ENCODE peak calls at places on chromosome 3, in eight cellular contexts. E, I, V, T, U, G, F and B are unnamed samples.

GRCh38 chr3:33035596-33035995 is 61.4 kb downstream of the GLB1 start:
- DNase-seq in E (no peak), I (peak; percentile 84), V (no peak), T (no peak), U (no peak), G (no peak), F (no peak), B (no peak)

GRCh38 chr3:31673950-31674349 is 141.2 kb downstream of the STT3B start:
- DNase-seq in E (no peak), I (no peak), V (no peak), T (no peak), U (no peak), G (no peak), F (no peak), B (no peak)

GRCh38 chr3:40333416-40333815 is 23.9 kb downstream of the EIF1B start:
- DNase-seq in E (no peak), I (no peak), V (no peak), T (no peak), U (no peak), G (no peak), F (no peak), B (no peak)

GRCh38 chr3:46495901-46496456 is 1.8 kb upstream of the RTP3 start:
- DNase-seq in E (no peak), I (peak; percentile 82), V (no peak), T (no peak), U (no peak), G (no peak), F (no peak), B (no peak)

GRCh38 chr3:48595526-48596121 is 495 bp upstream of the COL7A1 start:
- DNase-seq in E (peak; percentile 69), I (peak; percentile 97), V (no peak), T (no peak), U (no peak), G (no peak), F (peak; percentile 72), B (no peak)

GRCh38 chr3:184785106-184785505 is 26.9 kb upstream of the VPS8 start:
- DNase-seq in E (no peak), I (no peak), V (no peak), T (no peak), U (no peak), G (no peak), F (no peak), B (no peak)

GRCh38 chr3:118945834-118946233 is 88.8 kb downstream of the IGSF11 start:
- DNase-seq in E (no peak), I (no peak), V (no peak), T (no peak), U (no peak), G (no peak), F (no peak), B (no peak)

GRCh38 chr3:187667526-187667925 is 2.7 kb downstream of the SST start:
- DNase-seq in E (no peak), I (no peak), V (no peak), T (no peak), U (no peak), G (no peak), F (no peak), B (no peak)

GRCh38 chr3:52084216-52084945 is 28.0 kb upstream of the DUSP7 start:
- DNase-seq in E (no peak), I (no peak), V (no peak), T (no peak), U (no peak), G (no peak), F (no peak), B (no peak)

GRCh38 chr3:149879872-149880271 is 66.9 kb downstream of the RNF13 start:
- DNase-seq in E (peak; percentile 36), I (peak; percentile 80), V (peak; percentile 39), T (peak; percentile 41), U (peak; percentile 66), G (peak; percentile 78), F (peak; percentile 89), B (no peak)

GRCh38 chr3:57081173-57081572 is 20.7 kb downstream of the SPATA12 start:
- DNase-seq in E (no peak), I (no peak), V (no peak), T (no peak), U (no peak), G (no peak), F (no peak), B (no peak)

GRCh38 chr3:4504340-4505261 is 11.5 kb downstream of the ITPR1 start:
- DNase-seq in E (peak; percentile 42), I (peak; percentile 52), V (peak; percentile 59), T (peak; percentile 83), U (no peak), G (peak; percentile 42), F (peak; percentile 76), B (peak; percentile 25)

GRCh38 chr3:184643442-184643841 is 68.4 kb downstream of the MAGEF1 start:
- DNase-seq in E (no peak), I (no peak), V (no peak), T (no peak), U (no peak), G (no peak), F (no peak), B (no peak)

DNA sequence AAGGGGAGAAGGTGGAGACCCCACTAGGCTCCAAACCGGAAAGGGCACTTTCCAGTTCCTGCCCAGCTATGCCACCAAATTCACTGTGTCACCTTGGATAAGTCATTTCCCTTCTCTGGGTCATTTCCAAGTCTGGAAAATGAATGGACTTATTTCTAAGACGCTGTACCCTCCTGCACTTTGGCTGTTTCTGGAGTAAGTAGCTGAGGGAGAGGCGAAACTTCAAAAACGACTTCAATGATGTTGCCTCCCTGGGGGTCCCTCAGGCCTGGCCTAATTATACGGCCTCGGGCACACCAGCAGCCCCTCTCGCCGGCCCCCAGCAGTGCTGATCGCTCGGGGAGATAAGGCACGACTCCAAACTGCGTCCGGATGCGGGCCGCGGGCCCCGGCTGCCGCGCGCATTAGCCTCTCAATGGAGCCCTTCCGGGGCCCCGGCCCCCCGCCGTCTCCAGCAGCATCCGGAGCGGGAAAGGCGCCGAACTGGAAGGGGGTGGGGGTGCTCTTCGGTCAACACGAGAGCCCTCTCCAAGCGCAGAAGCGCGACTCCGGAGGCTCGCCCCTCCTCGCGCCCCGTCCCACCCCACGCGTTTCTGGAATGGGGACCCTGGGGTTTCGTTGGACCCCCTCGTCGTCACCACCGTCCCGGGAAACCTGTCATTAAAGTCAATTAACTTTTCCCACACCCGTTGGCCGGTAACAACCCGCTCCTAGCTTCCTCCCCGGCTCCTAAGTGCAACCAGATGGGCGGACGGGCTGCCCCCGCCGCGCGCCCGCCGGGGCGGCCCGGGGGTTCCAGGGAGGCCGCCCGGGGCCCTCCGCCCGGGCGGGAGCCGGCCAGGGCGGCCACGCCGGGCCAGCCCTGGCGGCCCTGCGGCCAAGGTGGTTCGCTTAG is 4.8 kb downstream of the HES1 start:
- DNase-seq in E (peak; percentile 73), I (peak; percentile 66), V (no peak), T (peak; percentile 63), U (peak; percentile 85), G (peak; percentile 71), F (peak; percentile 68), B (no peak)
- H3K4me3 ChIP-seq in E (peak overlapping the region; percentile 16), I (peak overlapping the region; percentile 26), V (peak overlapping the region; percentile 37), T (peak overlapping the region; percentile 38), U (peak overlapping the region; percentile 48), G (peak overlapping the region; percentile 32), F (no peak overlapping the region), B (no peak overlapping the region)

GRCh38 chr3:99641984-99642383 is 3.6 kb downstream of the COL8A1 start:
- DNase-seq in E (no peak), I (peak; percentile 22), V (no peak), T (no peak), U (no peak), G (no peak), F (no peak), B (no peak)
- H3K4me3 ChIP-seq in E (no peak overlapping the region), I (peak overlapping the region; percentile 78), V (no peak overlapping the region), T (no peak overlapping the region), U (peak overlapping the region; percentile 62), G (no peak overlapping the region), F (no peak overlapping the region), B (no peak overlapping the region)

DNA sequence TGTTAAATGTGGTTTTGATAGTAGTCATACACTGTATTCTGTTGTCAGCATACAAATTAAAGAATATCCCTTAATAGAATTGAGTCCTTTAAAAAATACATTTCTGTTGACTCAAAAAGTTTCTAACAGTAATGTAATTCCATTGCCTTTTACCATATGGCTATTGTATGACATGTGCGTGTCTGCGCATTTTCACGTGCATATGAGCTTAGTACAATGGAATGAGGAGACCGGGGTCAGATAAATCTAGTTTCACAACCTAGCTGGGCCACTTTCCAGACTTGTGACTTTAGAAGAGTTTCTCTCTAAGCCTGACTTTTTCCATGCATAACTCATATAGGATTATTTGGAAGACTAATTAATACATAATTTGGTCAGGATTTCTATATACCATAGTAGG is 38.7 kb downstream of the ZBTB38 start:
- DNase-seq in E (peak; percentile 70), I (peak; percentile 99), V (no peak), T (peak; percentile 23), U (no peak), G (no peak), F (peak; percentile 87), B (no peak)
- H3K4me3 ChIP-seq in E (no peak overlapping the region), I (no peak overlapping the region), V (no peak overlapping the region), T (no peak overlapping the region), U (no peak overlapping the region), G (no peak overlapping the region), F (no peak overlapping the region), B (peak overlapping the region; percentile 22)

GRCh38 chr3:138338244-138338643 is 8.6 kb upstream of the NME9 start:
- DNase-seq in E (no peak), I (no peak), V (no peak), T (no peak), U (no peak), G (no peak), F (no peak), B (no peak)

GRCh38 chr3:138336454-138336853 is 6.8 kb upstream of the NME9 start:
- DNase-seq in E (no peak), I (no peak), V (no peak), T (no peak), U (no peak), G (no peak), F (peak; percentile 33), B (no peak)

GRCh38 chr3:138340511-138340910 is 7.9 kb upstream of the MRAS start:
- DNase-seq in E (no peak), I (no peak), V (no peak), T (no peak), U (no peak), G (no peak), F (no peak), B (no peak)

GRCh38 chr3:138334608-138335007 is 5.0 kb upstream of the NME9 start:
- DNase-seq in E (no peak), I (no peak), V (no peak), T (no peak), U (no peak), G (no peak), F (peak; percentile 30), B (no peak)

DNA sequence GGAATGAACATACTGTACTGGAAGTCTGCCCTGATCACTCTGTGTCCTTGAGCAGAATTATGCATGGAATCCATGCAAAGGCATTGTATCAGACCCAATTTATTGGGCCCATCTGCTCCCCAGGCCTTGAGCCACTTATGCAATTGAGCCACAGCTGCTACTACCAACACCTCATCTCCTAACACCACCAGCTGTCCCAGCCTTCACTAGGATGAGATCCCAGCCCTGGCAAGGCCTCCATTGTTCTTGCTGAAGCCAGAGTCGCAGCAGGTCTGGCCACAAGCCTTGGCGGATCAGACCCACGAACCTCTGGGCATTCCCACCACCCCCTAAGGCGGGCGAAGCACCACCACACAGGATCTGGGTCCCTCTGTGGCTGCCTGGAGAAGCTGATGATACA is 9.2 kb upstream of the NME9 start:
- DNase-seq in E (no peak), I (no peak), V (no peak), T (no peak), U (no peak), G (no peak), F (no peak), B (no peak)
- H3K4me3 ChIP-seq in E (no peak overlapping the region), I (no peak overlapping the region), V (no peak overlapping the region), T (no peak overlapping the region), U (no peak overlapping the region), G (no peak overlapping the region), F (no peak overlapping the region), B (no peak overlapping the region)